ENCODE peak calls at places on chromosomes 2 and 18, in seven cellular contexts. E is AG04450, K is fibroblast of mammary gland, X is GM12865, R is cardiac fibroblast, Q is Calu3, G is mammary epithelial cell. T is an unnamed sample.

GRCh38 chr2:118496467-118496866 is 351.0 kb downstream of the EN1 start:
- DNase-seq in R (no peak), Q (no peak), K (no peak), E (no peak), X (no peak), G (no peak), T (no peak)

GRCh38 chr2:238949710-238950345 is 101.9 kb downstream of the TWIST2 start:
- DNase-seq in Q (no peak), K (no peak), E (no peak), G (no peak), X (no peak), R (no peak), T (peak; percentile 83)

GRCh38 chr2:97992836-97993825 is 2.6 kb downstream of the TMEM131 start:
- DNase-seq in E (no peak), G (peak; percentile 70), Q (no peak), R (no peak), X (no peak), K (peak; percentile 49), T (no peak)

GRCh38 chr18:7459851-7460774 is 107.0 kb upstream of the PTPRM start:
- DNase-seq in X (no peak), E (no peak), G (no peak), K (no peak), Q (no peak), R (peak; percentile 3), T (no peak)

GRCh38 chr2:172704072-172704936 is 31.3 kb upstream of the RAPGEF4 start:
- DNase-seq in G (peak; percentile 25), K (peak; percentile 59), R (peak; percentile 36), E (no peak), Q (peak; percentile 50), X (peak; percentile 12), T (no peak)

GRCh38 chr2:37635359-37636208 is 35.9 kb downstream of the CDC42EP3 start:
- DNase-seq in R (peak; percentile 71), E (no peak), G (peak; percentile 98), K (peak; percentile 93), Q (no peak), X (peak; percentile 94), T (peak; percentile 63)

GRCh38 chr2:156437876-156438410 is 1.8 kb downstream of the GPD2 start:
- DNase-seq in Q (no peak), X (no peak), G (peak; percentile 93), E (no peak), R (no peak), K (peak; percentile 42), T (no peak)

GRCh38 chr2:99682280-99683060 is 192.7 kb upstream of the REV1 start:
- DNase-seq in Q (no peak), X (no peak), G (no peak), R (peak; percentile 19), E (no peak), K (no peak), T (no peak)

GRCh38 chr2:158810761-158811470 is 15.8 kb downstream of the DAPL1 start:
- DNase-seq in X (no peak), R (no peak), K (peak; percentile 51), G (no peak), E (no peak), Q (no peak), T (no peak)

GRCh38 chr2:28356095-28356911 is 36.4 kb upstream of the FOSL2 start:
- DNase-seq in G (peak; percentile 41), Q (peak; percentile 54), R (peak; percentile 93), X (no peak), E (peak; percentile 55), K (peak; percentile 82), T (peak; percentile 98)

GRCh38 chr2:68167186-68167585 is 9.5 kb downstream of the PNO1 start:
- DNase-seq in R (peak; percentile 39), E (no peak), X (no peak), G (no peak), K (peak; percentile 24), Q (no peak), T (no peak)

GRCh38 chr18:37403100-37403781 is 162.4 kb downstream of the CELF4 start:
- DNase-seq in X (no peak), E (peak; percentile 71), R (peak; percentile 86), K (peak; percentile 77), G (peak; percentile 68), Q (no peak), T (no peak)

GRCh38 chr2:23480991-23481797 is 96.2 kb downstream of the KLHL29 start:
- DNase-seq in R (peak; percentile 70), E (peak; percentile 74), K (peak; percentile 64), Q (peak; percentile 51), X (no peak), G (peak; percentile 93), T (no peak)

GRCh38 chr2:202269585-202269984 is 4.0 kb downstream of the NOP58 start:
- DNase-seq in R (no peak), G (no peak), Q (no peak), K (peak; percentile 50), E (no peak), X (peak; percentile 48), T (no peak)

GRCh38 chr2:29509397-29509796 is 394.2 kb downstream of the CLIP4 start:
- DNase-seq in G (no peak), K (peak; percentile 40), E (no peak), Q (no peak), R (no peak), X (no peak), T (no peak)

GRCh38 chr2:233032551-233033320 is at the start of gene NEU2:
- DNase-seq in K (peak; percentile 76), G (no peak), R (peak; percentile 13), E (no peak), X (no peak), Q (no peak), T (no peak)

GRCh38 chr2:30713698-30714097 is 93.5 kb downstream of the CAPN13 start:
- DNase-seq in X (no peak), K (no peak), R (no peak), Q (no peak), G (no peak), E (no peak), T (peak; percentile 72)

GRCh38 chr2:203804070-203804469 is 63.5 kb upstream of the CTLA4 start:
- DNase-seq in Q (peak; percentile 70), K (peak; percentile 98), R (peak; percentile 99), G (peak; percentile 89), E (peak; percentile 85), X (no peak), T (no peak)

GRCh38 chr18:39685303-39685902 is 2119.8 kb upstream of the CELF4 start:
- DNase-seq in R (no peak), E (no peak), Q (no peak), G (no peak), K (no peak), X (no peak), T (no peak)

GRCh38 chr2:200156140-200156858 is 150.2 kb upstream of the SPATS2L start:
- DNase-seq in X (no peak), R (peak; percentile 79), K (peak; percentile 97), Q (peak; percentile 59), E (peak; percentile 38), G (peak; percentile 83), T (no peak)

GRCh38 chr2:38074775-38075435 is 1.0 kb downstream of the CYP1B1 start:
- DNase-seq in Q (no peak), G (no peak), R (peak; percentile 54), E (no peak), X (no peak), K (peak; percentile 34), T (peak; percentile 84)

GRCh38 chr18:10417679-10418078 is 36.8 kb upstream of the APCDD1 start:
- DNase-seq in R (peak; percentile 41), X (no peak), K (no peak), E (no peak), Q (no peak), G (no peak), T (no peak)

GRCh38 chr2:71070294-71071025 is 2.0 kb downstream of the NAGK start:
- DNase-seq in Q (peak; percentile 32), X (peak; percentile 33), K (peak; percentile 62), R (peak; percentile 57), E (no peak), G (peak; percentile 40), T (peak; percentile 41)
- TF ChIP-seq CTCF in Q (no peak), X (no peak), K (peak; percentile 49), R (peak; percentile 38), E (peak; percentile 54), G (peak; percentile 66), T (no peak)

GRCh38 chr2:63871864-63872263 is 30.2 kb downstream of the UGP2 start:
- DNase-seq in Q (no peak), K (no peak), R (no peak), G (no peak), X (no peak), E (no peak), T (no peak)
- TF ChIP-seq CTCF in Q (no peak), K (no peak), R (no peak), G (no peak), X (no peak), E (no peak), T (no peak)

DNA sequence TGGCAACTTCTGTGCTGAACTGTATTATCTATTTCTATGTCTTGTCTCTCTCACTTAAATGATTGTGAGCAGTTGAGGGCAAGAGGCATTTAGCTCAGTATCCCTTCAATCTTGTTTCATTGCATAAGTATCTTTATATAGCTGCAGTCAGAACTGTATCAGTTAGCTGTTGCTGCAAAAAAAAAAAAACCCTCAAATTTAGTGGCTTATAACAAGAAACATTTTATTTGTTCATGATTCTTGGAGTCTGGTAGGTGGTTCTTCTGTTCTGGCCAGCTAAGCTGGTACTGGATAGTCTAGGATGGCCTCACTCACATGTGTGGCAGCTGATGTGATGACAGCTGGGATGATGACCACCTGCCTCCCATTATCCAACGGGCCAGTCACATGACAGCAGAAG is 67.7 kb downstream of the SLC4A3 start:
- DNase-seq in G (no peak), E (no peak), X (no peak), R (no peak), K (no peak), Q (no peak), T (no peak)
- TF ChIP-seq CTCF in G (no peak), E (no peak), X (no peak), R (no peak), K (no peak), Q (no peak), T (no peak)

GRCh38 chr2:85468096-85468703 is 49.7 kb downstream of the SH2D6 start:
- DNase-seq in G (no peak), X (no peak), K (no peak), R (no peak), Q (peak; percentile 8), E (no peak), T (no peak)

GRCh38 chr2:85470850-85471800 is 52.6 kb downstream of the SH2D6 start:
- DNase-seq in G (peak; percentile 67), Q (peak; percentile 30), E (no peak), X (no peak), K (peak; percentile 20), R (no peak), T (no peak)

GRCh38 chr2:85472265-85472664 is 53.8 kb downstream of the SH2D6 start:
- DNase-seq in G (no peak), E (no peak), K (peak; percentile 24), Q (no peak), R (no peak), X (no peak), T (no peak)

GRCh38 chr2:85468704-85469349 is 50.3 kb downstream of the SH2D6 start:
- DNase-seq in E (no peak), K (peak; percentile 61), X (no peak), G (peak; percentile 69), Q (peak; percentile 72), R (peak; percentile 72), T (no peak)
- TF ChIP-seq CTCF in E (no peak), K (no peak), X (no peak), G (no peak), Q (no peak), R (no peak), T (no peak)

T was measured in lower leg skin.